ENCODE peak calls at places on chromosomes 4 and X, in five cellular contexts. One of them, this sample, is unnamed.

GRCh38 chrX:44947995-44948394 is 75.0 kb downstream of the KDM6A start:
- DNase-seq in progenitor cell of endocrine pancreas: no peak
- DNase-seq in naive B cell: no peak
- DNase-seq in endodermal cell: no peak
- DNase-seq in T-helper 17 cell: no peak
- DNase-seq in this sample: no peak

GRCh38 chr4:45946699-45947098 is 177.2 kb downstream of the GABRG1 start:
- DNase-seq in progenitor cell of endocrine pancreas: no peak
- DNase-seq in naive B cell: no peak
- DNase-seq in endodermal cell: no peak
- DNase-seq in T-helper 17 cell: no peak
- DNase-seq in this sample: no peak

GRCh38 chr4:185761352-185762235 is 50.4 kb downstream of the SORBS2 start:
- DNase-seq in progenitor cell of endocrine pancreas: no peak
- DNase-seq in naive B cell: no peak
- DNase-seq in endodermal cell: no peak
- DNase-seq in T-helper 17 cell: no peak
- DNase-seq in this sample: no peak

GRCh38 chr4:113901994-113902787 is 77.3 kb downstream of the ARSJ start:
- DNase-seq in progenitor cell of endocrine pancreas: peak
- DNase-seq in naive B cell: no peak
- DNase-seq in endodermal cell: no peak
- DNase-seq in T-helper 17 cell: peak
- DNase-seq in this sample: no peak

GRCh38 chrX:117059848-117060247 is 597.1 kb upstream of the CT83 start:
- DNase-seq in progenitor cell of endocrine pancreas: no peak
- DNase-seq in naive B cell: no peak
- DNase-seq in endodermal cell: no peak
- DNase-seq in T-helper 17 cell: no peak
- DNase-seq in this sample: no peak

GRCh38 chr4:73661646-73662119 is 41.4 kb upstream of the RASSF6 start:
- DNase-seq in progenitor cell of endocrine pancreas: no peak
- DNase-seq in naive B cell: no peak
- DNase-seq in endodermal cell: no peak
- DNase-seq in T-helper 17 cell: no peak
- DNase-seq in this sample: no peak

GRCh38 chrX:94937491-94937890 is 1263.5 kb downstream of the FAM133A start:
- DNase-seq in progenitor cell of endocrine pancreas: no peak
- DNase-seq in naive B cell: no peak
- DNase-seq in endodermal cell: no peak
- DNase-seq in T-helper 17 cell: no peak
- DNase-seq in this sample: no peak

GRCh38 chr4:3791910-3792542 is 25.8 kb downstream of the ADRA2C start:
- DNase-seq in progenitor cell of endocrine pancreas: peak
- DNase-seq in naive B cell: no peak
- DNase-seq in endodermal cell: peak
- DNase-seq in T-helper 17 cell: no peak
- DNase-seq in this sample: no peak

GRCh38 chrX:136529795-136530194 is 2.2 kb upstream of the VGLL1 start:
- DNase-seq in progenitor cell of endocrine pancreas: no peak
- DNase-seq in naive B cell: no peak
- DNase-seq in endodermal cell: no peak
- DNase-seq in T-helper 17 cell: no peak
- DNase-seq in this sample: no peak

GRCh38 chr4:139808381-139809206 is 143.0 kb downstream of the MGST2 start:
- DNase-seq in progenitor cell of endocrine pancreas: no peak
- DNase-seq in naive B cell: no peak
- DNase-seq in endodermal cell: no peak
- DNase-seq in T-helper 17 cell: no peak
- DNase-seq in this sample: no peak

GRCh38 chr4:41125558-41126311 is 88.6 kb downstream of the APBB2 start:
- DNase-seq in progenitor cell of endocrine pancreas: no peak
- DNase-seq in naive B cell: no peak
- DNase-seq in endodermal cell: peak
- DNase-seq in T-helper 17 cell: no peak
- DNase-seq in this sample: no peak

GRCh38 chrX:144566592-144566991 is 680.7 kb upstream of the SPANXN1 start:
- DNase-seq in progenitor cell of endocrine pancreas: no peak
- DNase-seq in naive B cell: no peak
- DNase-seq in endodermal cell: peak
- DNase-seq in T-helper 17 cell: no peak
- DNase-seq in this sample: no peak

GRCh38 chr4:101284546-101284945 is 62.8 kb downstream of the PPP3CA start:
- DNase-seq in progenitor cell of endocrine pancreas: no peak
- DNase-seq in naive B cell: no peak
- DNase-seq in endodermal cell: no peak
- DNase-seq in T-helper 17 cell: no peak
- DNase-seq in this sample: no peak

GRCh38 chrX:40734956-40735317 is 405 bp downstream of the MED14 start:
- DNase-seq in progenitor cell of endocrine pancreas: no peak
- DNase-seq in naive B cell: no peak
- DNase-seq in endodermal cell: no peak
- DNase-seq in T-helper 17 cell: peak
- DNase-seq in this sample: peak

GRCh38 chrX:151973262-151973661 is 1.2 kb downstream of the GABRE start:
- DNase-seq in progenitor cell of endocrine pancreas: no peak
- DNase-seq in naive B cell: no peak
- DNase-seq in endodermal cell: peak
- DNase-seq in T-helper 17 cell: no peak
- DNase-seq in this sample: no peak

GRCh38 chr4:58064618-58065017 is 954.4 kb upstream of the IGFBP7 start:
- DNase-seq in progenitor cell of endocrine pancreas: no peak
- DNase-seq in naive B cell: no peak
- DNase-seq in endodermal cell: no peak
- DNase-seq in T-helper 17 cell: no peak
- DNase-seq in this sample: no peak

GRCh38 chr4:15035152-15035551 is 32.9 kb downstream of the CPEB2 start:
- DNase-seq in progenitor cell of endocrine pancreas: no peak
- DNase-seq in naive B cell: no peak
- DNase-seq in endodermal cell: no peak
- DNase-seq in T-helper 17 cell: no peak
- DNase-seq in this sample: no peak

GRCh38 chr4:92304636-92305035 is 870 bp downstream of the GRID2 start:
- DNase-seq in progenitor cell of endocrine pancreas: no peak
- DNase-seq in naive B cell: no peak
- DNase-seq in endodermal cell: peak
- DNase-seq in T-helper 17 cell: no peak
- DNase-seq in this sample: no peak

GRCh38 chrX:149996515-149996914 is 58.2 kb upstream of the EOLA2 start:
- DNase-seq in progenitor cell of endocrine pancreas: no peak
- DNase-seq in naive B cell: no peak
- DNase-seq in endodermal cell: no peak
- DNase-seq in T-helper 17 cell: no peak
- DNase-seq in this sample: no peak

GRCh38 chr4:36328130-36328529 is 46.7 kb downstream of the DTHD1 start:
- DNase-seq in progenitor cell of endocrine pancreas: no peak
- DNase-seq in naive B cell: no peak
- DNase-seq in endodermal cell: no peak
- DNase-seq in T-helper 17 cell: no peak
- DNase-seq in this sample: no peak

GRCh38 chr4:186296481-186296880 is 30.5 kb downstream of the F11 start:
- DNase-seq in progenitor cell of endocrine pancreas: no peak
- DNase-seq in naive B cell: no peak
- DNase-seq in endodermal cell: no peak
- DNase-seq in T-helper 17 cell: no peak
- DNase-seq in this sample: no peak

GRCh38 chr4:5710065-5710961 is 688 bp upstream of the EVC start:
- DNase-seq in progenitor cell of endocrine pancreas: no peak
- DNase-seq in naive B cell: no peak
- DNase-seq in endodermal cell: no peak
- DNase-seq in T-helper 17 cell: no peak
- DNase-seq in this sample: no peak

GRCh38 chr4:182560358-182560757 is 317.2 kb downstream of the TENM3 start:
- DNase-seq in progenitor cell of endocrine pancreas: no peak
- DNase-seq in naive B cell: no peak
- DNase-seq in endodermal cell: peak
- DNase-seq in T-helper 17 cell: no peak
- DNase-seq in this sample: no peak

GRCh38 chrX:34563061-34563460 is 94.0 kb downstream of the TMEM47 start:
- DNase-seq in progenitor cell of endocrine pancreas: no peak
- DNase-seq in naive B cell: no peak
- DNase-seq in endodermal cell: peak
- DNase-seq in T-helper 17 cell: no peak
- DNase-seq in this sample: no peak

GRCh38 chr4:170047774-170048354 is 21.7 kb upstream of the MFAP3L start:
- DNase-seq in progenitor cell of endocrine pancreas: peak
- DNase-seq in naive B cell: peak
- DNase-seq in endodermal cell: peak
- DNase-seq in T-helper 17 cell: peak
- DNase-seq in this sample: no peak

GRCh38 chrX:10582215-10582733 is 38.1 kb downstream of the MID1 start:
- DNase-seq in progenitor cell of endocrine pancreas: no peak
- DNase-seq in naive B cell: no peak
- DNase-seq in endodermal cell: no peak
- DNase-seq in T-helper 17 cell: no peak
- DNase-seq in this sample: no peak

GRCh38 chr4:54930226-54930625 is 195.2 kb downstream of the KDR start:
- DNase-seq in progenitor cell of endocrine pancreas: no peak
- DNase-seq in naive B cell: no peak
- DNase-seq in endodermal cell: no peak
- DNase-seq in T-helper 17 cell: no peak
- DNase-seq in this sample: no peak

GRCh38 chrX:48957477-48957826 is at the start of gene OTUD5:
- DNase-seq in progenitor cell of endocrine pancreas: peak
- DNase-seq in naive B cell: peak
- DNase-seq in endodermal cell: no peak
- DNase-seq in T-helper 17 cell: peak
- DNase-seq in this sample: peak

GRCh38 chr4:5827108-5828004 is 65.5 kb downstream of the CRMP1 start:
- DNase-seq in progenitor cell of endocrine pancreas: no peak
- DNase-seq in naive B cell: no peak
- DNase-seq in endodermal cell: no peak
- DNase-seq in T-helper 17 cell: no peak
- DNase-seq in this sample: peak

GRCh38 chr4:91087743-91088142 is 960.5 kb downstream of the CCSER1 start:
- DNase-seq in progenitor cell of endocrine pancreas: no peak
- DNase-seq in naive B cell: no peak
- DNase-seq in endodermal cell: no peak
- DNase-seq in T-helper 17 cell: no peak
- DNase-seq in this sample: no peak

GRCh38 chr4:165784672-165785071 is 88.4 kb upstream of the TLL1 start:
- DNase-seq in progenitor cell of endocrine pancreas: no peak
- DNase-seq in naive B cell: no peak
- DNase-seq in endodermal cell: no peak
- DNase-seq in T-helper 17 cell: no peak
- DNase-seq in this sample: no peak

GRCh38 chrX:20217279-20217678 is 49.4 kb downstream of the RPS6KA3 start:
- DNase-seq in progenitor cell of endocrine pancreas: no peak
- DNase-seq in naive B cell: no peak
- DNase-seq in endodermal cell: no peak
- DNase-seq in T-helper 17 cell: no peak
- DNase-seq in this sample: no peak

This sample was measured in posterior vena cava.